ENCODE peak calls at places on chromosomes 12 and 14, in six cellular contexts. One of them, this sample, is unnamed.

GRCh38 chr14:92247937-92248336 is 75.0 kb upstream of the SLC24A4 start:
- DNase-seq in uterus: no peak
- DNase-seq in aorta: no peak
- DNase-seq in stomach: no peak
- DNase-seq in thoracic aorta: no peak
- DNase-seq in esophagus squamous epithelium: no peak
- DNase-seq in this sample: no peak

GRCh38 chr14:103122578-103123127 is 608 bp upstream of the TNFAIP2 start:
- DNase-seq in stomach: no peak
- DNase-seq in esophagus squamous epithelium: no peak
- DNase-seq in thoracic aorta: no peak
- DNase-seq in aorta: no peak
- DNase-seq in uterus: no peak
- DNase-seq in this sample: no peak

GRCh38 chr12:94147991-94148840 is at the start of gene PLXNC1:
- DNase-seq in stomach: peak
- DNase-seq in uterus: peak
- DNase-seq in aorta: peak
- DNase-seq in thoracic aorta: no peak
- DNase-seq in esophagus squamous epithelium: peak
- DNase-seq in this sample: peak

GRCh38 chr12:42135264-42135814 is 9.3 kb downstream of the GXYLT1 start:
- DNase-seq in stomach: no peak
- DNase-seq in aorta: no peak
- DNase-seq in uterus: no peak
- DNase-seq in thoracic aorta: no peak
- DNase-seq in esophagus squamous epithelium: no peak
- DNase-seq in this sample: peak

GRCh38 chr14:90405755-90406154 is 8.9 kb downstream of the CALM1 start:
- DNase-seq in thoracic aorta: no peak
- DNase-seq in stomach: no peak
- DNase-seq in esophagus squamous epithelium: no peak
- DNase-seq in aorta: no peak
- DNase-seq in uterus: no peak
- DNase-seq in this sample: no peak

GRCh38 chr12:130428116-130428515 is 90.4 kb downstream of the PIWIL1 start:
- DNase-seq in esophagus squamous epithelium: no peak
- DNase-seq in uterus: no peak
- DNase-seq in thoracic aorta: no peak
- DNase-seq in stomach: peak
- DNase-seq in aorta: peak
- DNase-seq in this sample: no peak

GRCh38 chr14:52279405-52279804 is 11.9 kb downstream of the PTGDR start:
- DNase-seq in stomach: no peak
- DNase-seq in uterus: no peak
- DNase-seq in esophagus squamous epithelium: no peak
- DNase-seq in thoracic aorta: no peak
- DNase-seq in aorta: no peak
- DNase-seq in this sample: peak

GRCh38 chr14:95156765-95157194 is 549 bp downstream of the DICER1 start:
- DNase-seq in stomach: peak
- DNase-seq in uterus: peak
- DNase-seq in aorta: peak
- DNase-seq in esophagus squamous epithelium: no peak
- DNase-seq in thoracic aorta: no peak
- DNase-seq in this sample: peak

GRCh38 chr14:98494582-98494981 is 777.4 kb downstream of the BCL11B start:
- DNase-seq in esophagus squamous epithelium: no peak
- DNase-seq in thoracic aorta: no peak
- DNase-seq in stomach: no peak
- DNase-seq in uterus: no peak
- DNase-seq in aorta: no peak
- DNase-seq in this sample: no peak

GRCh38 chr12:15856097-15856982 is 25.8 kb upstream of the STRAP start:
- DNase-seq in esophagus squamous epithelium: no peak
- DNase-seq in stomach: peak
- DNase-seq in aorta: no peak
- DNase-seq in thoracic aorta: peak
- DNase-seq in uterus: peak
- DNase-seq in this sample: peak

GRCh38 chr14:66228267-66228970 is 257.8 kb upstream of the CCDC196 start:
- DNase-seq in stomach: no peak
- DNase-seq in aorta: no peak
- DNase-seq in thoracic aorta: no peak
- DNase-seq in uterus: no peak
- DNase-seq in esophagus squamous epithelium: no peak
- DNase-seq in this sample: peak

GRCh38 chr12:54282949-54283593 is 2.5 kb downstream of the HNRNPA1 start:
- DNase-seq in thoracic aorta: no peak
- DNase-seq in aorta: no peak
- DNase-seq in uterus: no peak
- DNase-seq in stomach: no peak
- DNase-seq in esophagus squamous epithelium: no peak
- DNase-seq in this sample: no peak

GRCh38 chr12:131137836-131138637 is 184.3 kb downstream of the ADGRD1 start:
- DNase-seq in aorta: no peak
- DNase-seq in thoracic aorta: no peak
- DNase-seq in esophagus squamous epithelium: no peak
- DNase-seq in uterus: peak
- DNase-seq in stomach: no peak
- DNase-seq in this sample: no peak

GRCh38 chr12:112424126-112424525 is 5.4 kb downstream of the PTPN11 start:
- DNase-seq in esophagus squamous epithelium: no peak
- DNase-seq in stomach: no peak
- DNase-seq in aorta: no peak
- DNase-seq in uterus: no peak
- DNase-seq in thoracic aorta: no peak
- DNase-seq in this sample: no peak
- H3K4me3 ChIP-seq in esophagus squamous epithelium: no peak
- H3K4me3 ChIP-seq in stomach: no peak
- H3K4me3 ChIP-seq in aorta: no peak
- H3K4me3 ChIP-seq in uterus: no peak
- H3K4me3 ChIP-seq in thoracic aorta: no peak
- H3K4me3 ChIP-seq in this sample: no peak

GRCh38 chr14:70514168-70515069 is 20.4 kb downstream of the ADAM20 start:
- DNase-seq in thoracic aorta: no peak
- DNase-seq in aorta: no peak
- DNase-seq in uterus: no peak
- DNase-seq in stomach: no peak
- DNase-seq in esophagus squamous epithelium: no peak
- DNase-seq in this sample: no peak
- H3K4me3 ChIP-seq in thoracic aorta: no peak
- H3K4me3 ChIP-seq in aorta: no peak
- H3K4me3 ChIP-seq in uterus: no peak
- H3K4me3 ChIP-seq in stomach: no peak
- H3K4me3 ChIP-seq in esophagus squamous epithelium: no peak
- H3K4me3 ChIP-seq in this sample: no peak

DNA sequence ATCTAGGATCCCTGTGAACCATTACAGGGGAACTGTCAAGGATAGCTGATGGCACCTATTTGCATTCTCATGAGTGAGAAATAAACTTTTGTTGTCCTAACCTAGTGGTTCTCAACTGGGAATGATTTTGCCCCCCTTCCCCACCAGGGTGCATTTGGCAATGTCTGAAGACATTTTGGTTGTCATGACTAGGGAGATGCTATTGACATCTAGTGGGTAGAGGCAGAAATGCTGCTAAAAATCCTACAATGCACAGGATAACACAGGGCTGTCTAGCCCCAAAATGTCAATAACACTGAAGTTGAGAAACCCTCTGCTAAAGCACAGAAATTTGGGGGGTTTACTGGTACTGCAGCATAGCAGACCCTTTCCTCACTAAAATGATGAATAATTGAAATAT is 140.9 kb upstream of the SRRM4 start:
- DNase-seq in aorta: no peak
- DNase-seq in esophagus squamous epithelium: no peak
- DNase-seq in uterus: no peak
- DNase-seq in thoracic aorta: no peak
- DNase-seq in stomach: no peak
- DNase-seq in this sample: no peak
- H3K4me3 ChIP-seq in aorta: no peak
- H3K4me3 ChIP-seq in esophagus squamous epithelium: no peak
- H3K4me3 ChIP-seq in uterus: no peak
- H3K4me3 ChIP-seq in thoracic aorta: no peak
- H3K4me3 ChIP-seq in stomach: no peak
- H3K4me3 ChIP-seq in this sample: no peak

GRCh38 chr12:101697930-101698781 is 716 bp downstream of the CHPT1 start:
- DNase-seq in stomach: peak
- DNase-seq in uterus: peak
- DNase-seq in esophagus squamous epithelium: no peak
- DNase-seq in thoracic aorta: no peak
- DNase-seq in aorta: peak
- DNase-seq in this sample: peak

GRCh38 chr12:101696477-101697196 is 803 bp upstream of the CHPT1 start:
- DNase-seq in thoracic aorta: no peak
- DNase-seq in uterus: peak
- DNase-seq in esophagus squamous epithelium: no peak
- DNase-seq in aorta: peak
- DNase-seq in stomach: peak
- DNase-seq in this sample: peak

GRCh38 chr12:101697197-101697929 is at the start of gene CHPT1:
- DNase-seq in stomach: peak
- DNase-seq in thoracic aorta: peak
- DNase-seq in uterus: peak
- DNase-seq in esophagus squamous epithelium: no peak
- DNase-seq in aorta: peak
- DNase-seq in this sample: peak

GRCh38 chr12:101700299-101700820 is 2.9 kb downstream of the CHPT1 start:
- DNase-seq in uterus: no peak
- DNase-seq in stomach: no peak
- DNase-seq in esophagus squamous epithelium: no peak
- DNase-seq in aorta: no peak
- DNase-seq in thoracic aorta: no peak
- DNase-seq in this sample: no peak

GRCh38 chr12:101698782-101699347 is 1.4 kb downstream of the CHPT1 start:
- DNase-seq in esophagus squamous epithelium: no peak
- DNase-seq in uterus: no peak
- DNase-seq in stomach: no peak
- DNase-seq in thoracic aorta: no peak
- DNase-seq in aorta: no peak
- DNase-seq in this sample: peak
- H3K4me3 ChIP-seq in esophagus squamous epithelium: peak
- H3K4me3 ChIP-seq in uterus: peak
- H3K4me3 ChIP-seq in stomach: peak
- H3K4me3 ChIP-seq in thoracic aorta: peak
- H3K4me3 ChIP-seq in aorta: peak
- H3K4me3 ChIP-seq in this sample: peak

GRCh38 chr12:14710632-14711324 is 14.4 kb upstream of the GUCY2C start:
- DNase-seq in stomach: no peak
- DNase-seq in aorta: no peak
- DNase-seq in uterus: peak
- DNase-seq in thoracic aorta: no peak
- DNase-seq in esophagus squamous epithelium: no peak
- DNase-seq in this sample: no peak
- H3K4me3 ChIP-seq in stomach: no peak
- H3K4me3 ChIP-seq in aorta: no peak
- H3K4me3 ChIP-seq in uterus: no peak
- H3K4me3 ChIP-seq in thoracic aorta: no peak
- H3K4me3 ChIP-seq in esophagus squamous epithelium: no peak
- H3K4me3 ChIP-seq in this sample: no peak

GRCh38 chr12:57095440-57095839 is 6.5 kb downstream of the NAB2 start:
- DNase-seq in esophagus squamous epithelium: no peak
- DNase-seq in uterus: no peak
- DNase-seq in thoracic aorta: no peak
- DNase-seq in stomach: no peak
- DNase-seq in aorta: no peak
- DNase-seq in this sample: no peak

GRCh38 chr12:57096099-57096572 is 7.2 kb downstream of the NAB2 start:
- DNase-seq in uterus: no peak
- DNase-seq in esophagus squamous epithelium: no peak
- DNase-seq in thoracic aorta: no peak
- DNase-seq in stomach: no peak
- DNase-seq in aorta: no peak
- DNase-seq in this sample: peak

GRCh38 chr12:57092876-57093411 is 4.0 kb downstream of the NAB2 start:
- DNase-seq in esophagus squamous epithelium: no peak
- DNase-seq in aorta: no peak
- DNase-seq in stomach: peak
- DNase-seq in thoracic aorta: no peak
- DNase-seq in uterus: no peak
- DNase-seq in this sample: no peak

GRCh38 chr12:57093412-57094193 is 4.7 kb downstream of the NAB2 start:
- DNase-seq in thoracic aorta: peak
- DNase-seq in esophagus squamous epithelium: no peak
- DNase-seq in uterus: peak
- DNase-seq in aorta: peak
- DNase-seq in stomach: peak
- DNase-seq in this sample: peak

DNA sequence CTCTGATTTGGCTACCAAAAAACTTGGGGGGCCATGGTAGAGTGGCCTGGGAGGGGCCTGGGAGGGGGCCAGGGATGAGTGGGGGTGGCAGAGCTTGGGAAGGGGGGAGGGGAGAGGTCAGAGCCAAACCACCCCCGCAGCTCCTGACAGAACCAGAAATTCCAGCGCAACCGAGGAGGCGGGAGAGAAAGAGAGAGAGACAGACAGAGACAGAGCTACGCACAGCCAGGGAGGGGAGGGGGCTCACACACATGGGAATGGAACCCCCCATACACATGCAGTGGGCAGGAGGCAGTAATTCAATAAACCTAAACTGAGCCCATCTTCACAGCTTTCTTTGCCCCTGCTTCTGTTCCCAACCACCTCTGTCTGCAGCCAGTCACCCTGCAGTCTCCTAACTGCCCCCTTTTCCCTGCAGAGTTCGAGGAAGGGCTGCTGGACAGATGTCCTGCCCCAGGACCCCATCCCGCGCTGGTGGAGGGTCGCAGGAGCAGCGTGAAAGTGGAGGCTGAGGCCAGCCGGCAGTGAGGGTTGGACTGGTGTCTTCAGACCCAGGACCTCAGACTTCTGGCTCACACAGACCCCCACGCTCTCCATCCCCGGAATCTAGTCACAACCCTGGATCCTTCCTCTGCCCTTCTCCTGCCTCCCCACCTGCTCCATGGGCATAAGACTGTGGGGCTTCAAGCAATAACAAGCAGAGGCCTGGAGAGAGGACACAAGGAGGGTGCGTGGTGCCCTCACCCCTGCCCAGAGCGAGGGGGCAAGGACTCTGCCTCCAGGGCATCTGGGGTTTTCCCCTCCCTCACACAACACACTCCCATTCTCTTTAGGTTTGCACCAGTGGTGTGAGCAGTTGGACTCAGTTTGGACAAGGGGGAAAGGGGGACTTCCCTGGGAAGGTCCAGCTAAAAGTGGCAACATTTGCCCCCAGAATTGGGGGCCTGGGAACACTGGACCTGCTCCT is 5.6 kb downstream of the NAB2 start:
- DNase-seq in uterus: no peak
- DNase-seq in esophagus squamous epithelium: no peak
- DNase-seq in aorta: no peak
- DNase-seq in thoracic aorta: no peak
- DNase-seq in stomach: peak
- DNase-seq in this sample: peak
- H3K4me3 ChIP-seq in uterus: no peak
- H3K4me3 ChIP-seq in esophagus squamous epithelium: peak
- H3K4me3 ChIP-seq in aorta: no peak
- H3K4me3 ChIP-seq in thoracic aorta: peak
- H3K4me3 ChIP-seq in stomach: no peak
- H3K4me3 ChIP-seq in this sample: no peak

GRCh38 chr12:22431693-22432251 is 97.3 kb upstream of the ST8SIA1 start:
- DNase-seq in aorta: no peak
- DNase-seq in thoracic aorta: no peak
- DNase-seq in uterus: no peak
- DNase-seq in esophagus squamous epithelium: no peak
- DNase-seq in stomach: no peak
- DNase-seq in this sample: no peak

GRCh38 chr12:22435583-22435982 is 101.1 kb upstream of the ST8SIA1 start:
- DNase-seq in uterus: no peak
- DNase-seq in thoracic aorta: no peak
- DNase-seq in aorta: no peak
- DNase-seq in stomach: no peak
- DNase-seq in esophagus squamous epithelium: no peak
- DNase-seq in this sample: no peak

GRCh38 chr12:22437031-22437806 is 102.7 kb upstream of the ST8SIA1 start:
- DNase-seq in aorta: no peak
- DNase-seq in esophagus squamous epithelium: no peak
- DNase-seq in stomach: no peak
- DNase-seq in uterus: no peak
- DNase-seq in thoracic aorta: no peak
- DNase-seq in this sample: no peak
- H3K4me3 ChIP-seq in aorta: no peak
- H3K4me3 ChIP-seq in esophagus squamous epithelium: peak
- H3K4me3 ChIP-seq in stomach: no peak
- H3K4me3 ChIP-seq in uterus: no peak
- H3K4me3 ChIP-seq in thoracic aorta: no peak
- H3K4me3 ChIP-seq in this sample: no peak

This sample was measured in cardiac fibroblast.